ENCODE peak calls at places on chromosomes 12 and 14, in nine cellular contexts. Y is NB4, R is gastrocnemius medialis, O is cardiac fibroblast, L is bronchial epithelial cell, M is astrocyte of the spinal cord, K is lower lobe of right lung, I is psoas muscle, X is spleen. J is an unnamed sample.

GRCh38 chr12:57001448-57001906 is 4.9 kb downstream of the ZBTB39 start:
- DNase-seq in R (peak), Y (peak), M (peak), L (peak), X (peak), K (peak), I (peak), O (peak), J (no peak)

GRCh38 chr14:50541159-50541567 is 8.8 kb upstream of the MAP4K5 start:
- DNase-seq in O (no peak), K (no peak), L (no peak), M (no peak), X (no peak), R (no peak), I (no peak), Y (no peak), J (no peak)

GRCh38 chr14:105581551-105582341 is 55.4 kb downstream of the TMEM121 start:
- DNase-seq in I (peak), M (no peak), X (peak), R (no peak), K (no peak), O (no peak), L (no peak), Y (no peak), J (no peak)

GRCh38 chr12:123602651-123603195 is 824 bp downstream of the DDX55 start:
- DNase-seq in R (peak), Y (peak), I (no peak), X (no peak), L (no peak), O (peak), K (no peak), M (no peak), J (no peak)

GRCh38 chr14:63598821-63599220 is 42.9 kb downstream of the WDR89 start:
- DNase-seq in R (no peak), M (no peak), O (no peak), X (no peak), K (no peak), I (no peak), Y (no peak), L (no peak), J (no peak)

GRCh38 chr12:8157484-8158198 is 826 bp downstream of the ZNF705A start:
- DNase-seq in K (no peak), M (no peak), R (no peak), O (no peak), X (no peak), I (no peak), L (no peak), Y (no peak), J (no peak)

GRCh38 chr12:132776816-132777568 is 15.4 kb upstream of the ANKLE2 start:
- DNase-seq in K (no peak), I (peak), X (no peak), Y (no peak), L (no peak), R (peak), M (peak), O (peak), J (no peak)

GRCh38 chr14:101559624-101560533 is 1.4 kb upstream of the DIO3 start:
- DNase-seq in R (no peak), L (no peak), Y (no peak), K (peak), X (peak), M (no peak), O (peak), I (peak), J (no peak)

GRCh38 chr12:111858186-111858585 is 16.2 kb downstream of the MAPKAPK5 start:
- DNase-seq in I (no peak), K (no peak), R (no peak), X (no peak), L (no peak), M (no peak), Y (no peak), O (no peak), J (no peak)

GRCh38 chr14:84024231-84024630 is 1505.7 kb upstream of the FLRT2 start:
- DNase-seq in O (peak), X (no peak), I (no peak), L (no peak), K (no peak), R (no peak), Y (no peak), M (no peak), J (no peak)

GRCh38 chr12:6606331-6607131 is 648 bp downstream of the CHD4 start:
- DNase-seq in R (peak), Y (peak), M (peak), X (peak), L (no peak), K (peak), I (peak), O (peak), J (no peak)

GRCh38 chr14:68470361-68470760 is 322.5 kb downstream of the ZFP36L1 start:
- DNase-seq in R (no peak), X (no peak), I (no peak), Y (no peak), M (no peak), K (no peak), O (no peak), L (peak), J (no peak)

GRCh38 chr12:72889791-72890190 is 617.6 kb downstream of the TRHDE start:
- DNase-seq in X (no peak), O (no peak), M (no peak), K (no peak), I (no peak), Y (no peak), L (no peak), R (no peak), J (no peak)

GRCh38 chr14:101828038-101828437 is 66.5 kb downstream of the PPP2R5C start:
- DNase-seq in K (no peak), O (no peak), L (no peak), R (no peak), I (no peak), M (no peak), X (no peak), Y (no peak), J (no peak)

GRCh38 chr12:82425241-82425640 is 66.9 kb downstream of the METTL25 start:
- DNase-seq in L (peak), M (peak), O (peak), I (no peak), Y (no peak), K (no peak), R (no peak), X (no peak), J (peak)

GRCh38 chr14:33551963-33552362 is 398.9 kb downstream of the EGLN3 start:
- DNase-seq in M (no peak), K (no peak), I (no peak), X (no peak), O (no peak), Y (no peak), L (no peak), R (no peak), J (no peak)

GRCh38 chr14:23561873-23562821 is 5.4 kb downstream of the AP1G2 start:
- DNase-seq in O (peak), Y (no peak), I (no peak), K (no peak), R (peak), L (no peak), X (no peak), M (no peak), J (no peak)

GRCh38 chr12:6613776-6614512 is 6.8 kb upstream of the CHD4 start:
- DNase-seq in O (peak), L (peak), K (peak), Y (peak), I (peak), M (peak), X (peak), R (peak), J (peak)

GRCh38 chr12:124045671-124046070 is 72.7 kb downstream of the ZNF664 start:
- DNase-seq in M (no peak), R (no peak), K (no peak), I (no peak), X (no peak), L (no peak), Y (no peak), O (no peak), J (no peak)

GRCh38 chr12:130977046-130977758 is 23.5 kb downstream of the ADGRD1 start:
- DNase-seq in X (no peak), M (no peak), K (no peak), O (no peak), I (no peak), R (no peak), Y (no peak), L (no peak), J (no peak)

GRCh38 chr14:69312608-69313007 is 52.6 kb downstream of the GALNT16 start:
- DNase-seq in Y (no peak), L (no peak), K (no peak), I (no peak), R (peak), O (no peak), M (no peak), X (peak), J (no peak)

GRCh38 chr12:18753481-18754117 is 15.7 kb downstream of the CAPZA3 start:
- DNase-seq in M (peak), K (no peak), Y (no peak), R (no peak), L (no peak), I (no peak), X (no peak), O (peak), J (no peak)

GRCh38 chr14:101838476-101838875 is 77.0 kb downstream of the PPP2R5C start:
- DNase-seq in O (peak), X (no peak), R (no peak), M (no peak), I (no peak), K (no peak), L (no peak), Y (no peak), J (no peak)

GRCh38 chr14:50040401-50040775 is 76.0 kb downstream of the VCPKMT start:
- DNase-seq in K (no peak), L (peak), Y (peak), O (peak), R (no peak), M (peak), X (no peak), I (no peak), J (peak)

GRCh38 chr14:89723930-89724915 is 230.3 kb downstream of the EFCAB11 start:
- DNase-seq in X (no peak), Y (peak), K (no peak), L (no peak), M (no peak), I (no peak), R (no peak), O (no peak), J (no peak)
- H3K4me3 ChIP-seq in X (no peak), Y (no peak), K (peak), L (no peak), M (no peak), I (peak), R (peak), O (no peak), J (no peak)

DNA sequence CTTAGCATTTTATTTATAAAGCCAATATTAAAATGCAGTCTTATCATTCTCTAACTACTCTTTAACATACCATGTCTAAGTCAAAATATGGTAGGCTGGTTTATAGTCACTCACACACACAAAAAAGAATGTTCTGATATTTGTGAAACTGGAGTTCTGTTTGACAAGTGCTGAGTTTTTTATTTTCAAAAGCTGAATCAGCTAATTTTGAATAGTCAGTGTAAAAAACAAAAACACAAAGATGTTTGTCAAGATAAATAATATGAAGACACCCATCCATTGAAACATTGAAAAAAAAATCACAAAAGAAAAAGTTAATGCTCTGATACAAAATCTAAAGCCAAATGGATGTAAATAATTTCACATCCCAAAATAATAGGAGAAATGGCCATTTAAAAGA is 231.5 kb downstream of the MED13L start:
- DNase-seq in Y (no peak), M (no peak), L (no peak), R (no peak), I (no peak), K (no peak), X (no peak), O (no peak), J (no peak)
- TF ChIP-seq CTCF in Y (no peak), M (no peak), L (no peak), R (no peak), I (no peak), K (no peak), X (no peak), O (no peak), J (no peak)

GRCh38 chr14:24978862-24979724 is 70.9 kb downstream of the STXBP6 start:
- DNase-seq in I (no peak), X (no peak), O (no peak), M (no peak), L (no peak), R (no peak), K (no peak), Y (no peak), J (no peak)
- H3K4me3 ChIP-seq in I (no peak), X (no peak), O (no peak), M (no peak), L (no peak), R (no peak), K (no peak), Y (no peak), J (no peak)

GRCh38 chr14:100115726-100116125 is 43.7 kb downstream of the DEGS2 start:
- DNase-seq in M (no peak), Y (no peak), R (no peak), K (no peak), I (no peak), L (no peak), X (peak), O (no peak), J (no peak)

GRCh38 chr14:100115236-100115635 is 44.2 kb downstream of the DEGS2 start:
- DNase-seq in R (no peak), M (no peak), Y (no peak), I (no peak), L (no peak), O (no peak), K (no peak), X (peak), J (no peak)

GRCh38 chr14:100117026-100117425 is 42.4 kb downstream of the DEGS2 start:
- DNase-seq in L (no peak), Y (no peak), I (no peak), M (no peak), X (peak), K (no peak), R (no peak), O (no peak), J (no peak)

GRCh38 chr14:100117647-100118376 is 41.6 kb downstream of the DEGS2 start:
- DNase-seq in I (no peak), L (no peak), R (no peak), O (no peak), K (no peak), X (peak), Y (no peak), M (no peak), J (no peak)

GRCh38 chr14:100116134-100116533 is 43.3 kb downstream of the DEGS2 start:
- DNase-seq in I (no peak), R (no peak), L (no peak), O (no peak), X (no peak), Y (no peak), M (no peak), K (no peak), J (no peak)
- TF ChIP-seq CTCF in I (no peak), R (no peak), L (no peak), O (no peak), X (no peak), Y (no peak), M (no peak), K (no peak), J (no peak)

GRCh38 chr12:45986646-45987338 is 3.6 kb downstream of the SCAF11 start:
- DNase-seq in O (no peak), Y (peak), K (no peak), X (no peak), R (no peak), I (no peak), M (no peak), L (no peak), J (no peak)
- H3K4me3 ChIP-seq in O (no peak), Y (peak), K (no peak), X (no peak), R (no peak), I (peak), M (no peak), L (no peak), J (no peak)

DNA sequence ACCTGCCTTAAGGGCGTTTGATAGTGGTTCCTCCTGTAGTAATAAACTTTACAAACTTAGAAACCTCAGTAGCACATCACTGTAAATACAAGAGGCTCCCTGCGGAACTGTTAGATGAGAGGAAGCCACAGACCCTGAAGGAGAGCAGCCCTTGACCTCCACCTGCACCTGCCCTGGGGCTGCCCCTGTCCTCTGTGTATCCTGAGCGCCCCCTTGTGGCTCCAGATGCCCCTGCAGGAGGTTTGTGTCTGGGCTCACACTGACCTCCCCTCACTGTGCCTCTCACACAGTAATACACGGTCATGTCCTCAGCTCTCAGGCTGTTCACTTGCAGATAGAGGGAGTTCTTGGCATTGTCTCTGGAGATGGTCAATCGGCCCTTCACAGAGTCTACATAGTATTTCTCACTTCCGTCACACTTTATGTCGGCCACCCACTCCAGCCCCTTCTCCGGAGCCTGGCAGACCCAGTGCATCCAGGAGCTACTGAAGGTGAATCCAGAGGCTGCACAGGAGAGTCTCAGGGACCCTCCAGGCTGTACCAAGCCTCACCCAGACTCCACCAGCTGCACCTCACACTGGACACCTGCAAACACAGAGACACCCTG is 1059.8 kb downstream of the TMEM121 start:
- DNase-seq in O (no peak), M (no peak), L (no peak), K (peak), Y (peak), X (peak), I (no peak), R (no peak), J (no peak)
- TF ChIP-seq CTCF in O (no peak), M (no peak), L (no peak), K (peak), Y (peak), X (peak), I (no peak), R (no peak), J (no peak)

GRCh38 chr14:104229621-104230041 is 91.2 kb downstream of the KIF26A start:
- DNase-seq in R (no peak), O (no peak), Y (no peak), I (no peak), K (peak), M (no peak), L (no peak), X (peak), J (no peak)
- H3K4me3 ChIP-seq in R (no peak), O (no peak), Y (no peak), I (no peak), K (no peak), M (no peak), L (no peak), X (no peak), J (no peak)

DNA sequence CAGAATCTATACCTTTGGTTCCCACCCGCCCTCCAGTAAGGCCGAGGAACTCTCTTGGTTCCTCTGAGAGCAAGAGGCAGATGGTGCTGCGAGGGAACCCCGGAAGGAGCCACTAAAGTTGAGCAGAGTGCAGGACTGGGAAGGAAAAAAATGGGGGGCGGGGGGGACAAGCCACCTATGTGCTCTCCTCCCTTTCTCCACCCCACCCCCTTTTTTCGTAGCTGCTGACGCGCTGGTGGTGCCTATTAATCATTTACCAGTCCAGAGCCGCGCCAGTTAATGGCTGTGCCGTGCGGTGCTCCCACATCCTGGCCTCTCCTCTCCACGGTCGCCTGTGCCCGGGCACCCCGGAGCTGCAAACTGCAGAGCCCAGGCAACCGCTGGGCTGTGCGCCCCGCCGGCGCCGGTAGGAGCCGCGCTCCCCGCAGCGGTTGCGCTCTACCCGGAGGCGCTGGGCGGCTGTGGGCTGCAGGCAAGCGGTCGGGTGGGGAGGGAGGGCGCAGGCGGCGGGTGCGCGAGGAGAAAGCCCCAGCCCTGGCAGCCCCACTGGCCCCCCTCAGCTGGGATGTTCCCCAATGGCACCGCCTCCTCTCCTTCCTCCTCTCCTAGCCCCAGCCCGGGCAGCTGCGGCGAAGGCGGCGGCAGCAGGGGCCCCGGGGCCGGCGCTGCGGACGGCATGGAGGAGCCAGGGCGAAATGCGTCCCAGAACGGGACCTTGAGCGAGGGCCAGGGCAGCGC is 1.3 kb downstream of the SSTR1 start:
- DNase-seq in Y (no peak), K (peak), R (no peak), O (peak), I (peak), L (no peak), X (peak), M (peak), J (no peak)
- TF ChIP-seq CTCF in Y (no peak), K (no peak), R (no peak), O (peak), I (no peak), L (no peak), X (no peak), M (peak), J (peak)

GRCh38 chr12:127125607-127126259 is 1141.2 kb upstream of the TMEM132C start:
- DNase-seq in L (peak), O (peak), M (peak), Y (no peak), X (no peak), K (no peak), R (no peak), I (no peak), J (peak)
- H3K4me3 ChIP-seq in L (no peak), O (no peak), M (no peak), Y (no peak), X (no peak), K (no peak), R (no peak), I (no peak), J (no peak)

GRCh38 chr12:53180270-53180930 is at the start of the genes CSAD and ZNF740:
- DNase-seq in I (peak), O (peak), M (peak), X (peak), Y (peak), R (peak), L (peak), K (peak), J (peak)
- TF ChIP-seq CTCF in I (no peak), O (no peak), M (no peak), X (no peak), Y (no peak), R (no peak), L (no peak), K (no peak), J (no peak)

J was measured in astrocyte of the cerebellum.